ENCODE peak calls at places on chromosome 16, in seven cellular contexts. One of them, this sample, is unnamed. For H3K9me3, the result is how much of the 10 kb centered on the place peaks cover.

GRCh38 chr16:84158455-84158854 is 13.3 kb downstream of the DNAAF1 start:
- DNase-seq in cardiac muscle cell: no peak
- DNase-seq in fibroblast of lung: no peak
- DNase-seq in kidney: no peak
- DNase-seq in ovary: no peak
- DNase-seq in MM.1S: no peak
- DNase-seq in heart right ventricle: no peak
- DNase-seq in this sample: no peak

GRCh38 chr16:16007743-16008111 is 58.3 kb downstream of the ABCC1 start:
- DNase-seq in fibroblast of lung: no peak
- DNase-seq in kidney: no peak
- DNase-seq in heart right ventricle: no peak
- DNase-seq in ovary: no peak
- DNase-seq in cardiac muscle cell: no peak
- DNase-seq in MM.1S: peak
- DNase-seq in this sample: no peak

GRCh38 chr16:77271532-77272426 is 72.6 kb downstream of the SYCE1L start:
- DNase-seq in cardiac muscle cell: no peak
- DNase-seq in MM.1S: no peak
- DNase-seq in kidney: no peak
- DNase-seq in fibroblast of lung: no peak
- DNase-seq in ovary: no peak
- DNase-seq in heart right ventricle: no peak
- DNase-seq in this sample: no peak

GRCh38 chr16:57892041-57892440 is 78.9 kb downstream of the CNGB1 start:
- DNase-seq in cardiac muscle cell: peak
- DNase-seq in kidney: no peak
- DNase-seq in fibroblast of lung: peak
- DNase-seq in MM.1S: no peak
- DNase-seq in ovary: no peak
- DNase-seq in heart right ventricle: no peak
- DNase-seq in this sample: no peak

GRCh38 chr16:27315333-27316037 is 1.7 kb downstream of the IL4R start:
- DNase-seq in kidney: peak
- DNase-seq in cardiac muscle cell: peak
- DNase-seq in heart right ventricle: peak
- DNase-seq in ovary: no peak
- DNase-seq in MM.1S: no peak
- DNase-seq in fibroblast of lung: peak
- DNase-seq in this sample: peak

GRCh38 chr16:83458612-83459011 is 349.2 kb upstream of the HSBP1 start:
- DNase-seq in cardiac muscle cell: peak
- DNase-seq in kidney: no peak
- DNase-seq in ovary: no peak
- DNase-seq in MM.1S: peak
- DNase-seq in heart right ventricle: no peak
- DNase-seq in fibroblast of lung: peak
- DNase-seq in this sample: no peak

GRCh38 chr16:28163699-28164584 is 47.8 kb downstream of the XPO6 start:
- DNase-seq in fibroblast of lung: peak
- DNase-seq in MM.1S: no peak
- DNase-seq in kidney: no peak
- DNase-seq in cardiac muscle cell: peak
- DNase-seq in heart right ventricle: no peak
- DNase-seq in ovary: no peak
- DNase-seq in this sample: no peak

GRCh38 chr16:79605999-79606398 is 5.5 kb upstream of the MAF start:
- DNase-seq in ovary: no peak
- DNase-seq in heart right ventricle: no peak
- DNase-seq in cardiac muscle cell: peak
- DNase-seq in fibroblast of lung: peak
- DNase-seq in kidney: no peak
- DNase-seq in MM.1S: peak
- DNase-seq in this sample: no peak

GRCh38 chr16:56889206-56889605 is 24.2 kb downstream of the SLC12A3 start:
- DNase-seq in cardiac muscle cell: no peak
- DNase-seq in ovary: no peak
- DNase-seq in MM.1S: no peak
- DNase-seq in fibroblast of lung: no peak
- DNase-seq in heart right ventricle: no peak
- DNase-seq in kidney: no peak
- DNase-seq in this sample: no peak

GRCh38 chr16:72291531-72291981 is 119.6 kb upstream of the PMFBP1 start:
- DNase-seq in kidney: no peak
- DNase-seq in cardiac muscle cell: peak
- DNase-seq in ovary: no peak
- DNase-seq in MM.1S: no peak
- DNase-seq in heart right ventricle: no peak
- DNase-seq in fibroblast of lung: peak
- DNase-seq in this sample: no peak

GRCh38 chr16:592518-593306 is 2.8 kb downstream of the RAB40C start:
- DNase-seq in cardiac muscle cell: peak
- DNase-seq in heart right ventricle: no peak
- DNase-seq in ovary: no peak
- DNase-seq in fibroblast of lung: no peak
- DNase-seq in kidney: peak
- DNase-seq in MM.1S: no peak
- DNase-seq in this sample: peak

GRCh38 chr16:69924777-69925191 is 26.4 kb upstream of the CLEC18A start:
- DNase-seq in heart right ventricle: peak
- DNase-seq in kidney: peak
- DNase-seq in cardiac muscle cell: peak
- DNase-seq in ovary: peak
- DNase-seq in MM.1S: no peak
- DNase-seq in fibroblast of lung: peak
- DNase-seq in this sample: peak

GRCh38 chr16:89581045-89581695 is 5.6 kb downstream of the CPNE7 start:
- DNase-seq in cardiac muscle cell: peak
- DNase-seq in heart right ventricle: no peak
- DNase-seq in kidney: peak
- DNase-seq in ovary: no peak
- DNase-seq in fibroblast of lung: peak
- DNase-seq in MM.1S: no peak
- DNase-seq in this sample: no peak

GRCh38 chr16:85612191-85612800 is 826 bp upstream of the GSE1 start:
- DNase-seq in cardiac muscle cell: peak
- DNase-seq in fibroblast of lung: peak
- DNase-seq in MM.1S: no peak
- DNase-seq in kidney: peak
- DNase-seq in ovary: peak
- DNase-seq in heart right ventricle: peak
- DNase-seq in this sample: peak

GRCh38 chr16:73232555-73233422 is 184.9 kb upstream of the ZFHX3 start:
- DNase-seq in cardiac muscle cell: peak
- DNase-seq in heart right ventricle: peak
- DNase-seq in fibroblast of lung: peak
- DNase-seq in ovary: peak
- DNase-seq in kidney: no peak
- DNase-seq in MM.1S: no peak
- DNase-seq in this sample: peak

GRCh38 chr16:50523710-50524109 is 24.5 kb upstream of the NKD1 start:
- DNase-seq in fibroblast of lung: no peak
- DNase-seq in heart right ventricle: no peak
- DNase-seq in MM.1S: no peak
- DNase-seq in ovary: no peak
- DNase-seq in cardiac muscle cell: no peak
- DNase-seq in kidney: no peak
- DNase-seq in this sample: no peak

GRCh38 chr16:21647562-21648164 is 4.7 kb downstream of the IGSF6 start:
- DNase-seq in ovary: no peak
- DNase-seq in heart right ventricle: no peak
- DNase-seq in fibroblast of lung: no peak
- DNase-seq in cardiac muscle cell: no peak
- DNase-seq in MM.1S: no peak
- DNase-seq in kidney: no peak
- DNase-seq in this sample: no peak

GRCh38 chr16:21645261-21645721 is 7.1 kb downstream of the IGSF6 start:
- DNase-seq in fibroblast of lung: no peak
- DNase-seq in MM.1S: peak
- DNase-seq in kidney: no peak
- DNase-seq in ovary: no peak
- DNase-seq in heart right ventricle: no peak
- DNase-seq in cardiac muscle cell: peak
- DNase-seq in this sample: no peak

GRCh38 chr16:21644674-21645073 is 7.7 kb downstream of the IGSF6 start:
- DNase-seq in cardiac muscle cell: no peak
- DNase-seq in ovary: no peak
- DNase-seq in MM.1S: no peak
- DNase-seq in kidney: no peak
- DNase-seq in fibroblast of lung: no peak
- DNase-seq in heart right ventricle: no peak
- DNase-seq in this sample: no peak

GRCh38 chr16:21646721-21647561 is 5.5 kb downstream of the IGSF6 start:
- DNase-seq in cardiac muscle cell: no peak
- DNase-seq in kidney: no peak
- DNase-seq in fibroblast of lung: no peak
- DNase-seq in MM.1S: no peak
- DNase-seq in ovary: no peak
- DNase-seq in heart right ventricle: no peak
- DNase-seq in this sample: no peak

GRCh38 chr16:21646091-21646490 is 6.3 kb downstream of the IGSF6 start:
- DNase-seq in kidney: no peak
- DNase-seq in MM.1S: no peak
- DNase-seq in fibroblast of lung: no peak
- DNase-seq in cardiac muscle cell: peak
- DNase-seq in ovary: no peak
- DNase-seq in heart right ventricle: no peak
- DNase-seq in this sample: no peak
- H3K27ac ChIP-seq in kidney: no peak
- H3K27ac ChIP-seq in MM.1S: no peak
- H3K27ac ChIP-seq in fibroblast of lung: peak
- H3K27ac ChIP-seq in cardiac muscle cell: no peak
- H3K27ac ChIP-seq in ovary: peak
- H3K27ac ChIP-seq in heart right ventricle: peak
- H3K27ac ChIP-seq in this sample: peak

GRCh38 chr16:2834968-2835367 is 4.9 kb downstream of the ZG16B start:
- DNase-seq in fibroblast of lung: no peak
- DNase-seq in heart right ventricle: no peak
- DNase-seq in kidney: no peak
- DNase-seq in cardiac muscle cell: no peak
- DNase-seq in ovary: no peak
- DNase-seq in MM.1S: no peak
- DNase-seq in this sample: no peak
- H3K9me3 ChIP-seq in fibroblast of lung: under half
- H3K9me3 ChIP-seq in heart right ventricle: under half
- H3K9me3 ChIP-seq in kidney: under half
- H3K9me3 ChIP-seq in cardiac muscle cell: under half
- H3K9me3 ChIP-seq in ovary: under half
- H3K9me3 ChIP-seq in MM.1S: under half
- H3K9me3 ChIP-seq in this sample: under half

DNA sequence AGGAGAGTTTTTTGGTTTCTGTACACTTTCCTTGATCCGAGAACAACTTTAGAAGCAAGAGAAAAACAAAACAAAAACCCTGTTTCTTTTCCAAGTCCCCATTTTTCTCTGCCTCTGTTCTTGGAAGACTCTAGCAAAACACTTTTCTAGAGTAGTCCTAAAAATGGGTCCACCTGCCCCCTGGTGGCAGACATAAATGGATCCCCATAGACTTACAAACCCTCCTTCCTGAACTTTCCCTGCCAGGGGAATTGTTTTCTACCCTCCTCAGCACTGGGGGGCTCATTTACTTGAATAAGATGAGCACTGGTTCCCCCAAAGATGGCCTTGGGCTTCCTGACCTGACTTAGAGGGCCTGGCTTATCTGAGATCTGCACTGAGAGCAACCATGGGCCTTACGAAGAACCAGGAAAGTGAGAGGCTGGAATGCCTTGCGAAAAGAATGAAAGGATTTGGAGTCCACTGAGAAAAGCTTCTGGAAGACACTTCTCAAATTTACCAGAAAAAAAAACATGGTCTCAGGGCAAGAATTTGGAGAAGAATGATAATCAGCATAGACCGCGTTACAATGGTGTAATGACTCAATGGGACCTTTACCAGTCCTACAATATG is 48.0 kb upstream of the CDYL2 start:
- DNase-seq in fibroblast of lung: peak
- DNase-seq in MM.1S: peak
- DNase-seq in ovary: no peak
- DNase-seq in cardiac muscle cell: peak
- DNase-seq in heart right ventricle: no peak
- DNase-seq in kidney: no peak
- DNase-seq in this sample: no peak
- H3K27ac ChIP-seq in fibroblast of lung: no peak
- H3K27ac ChIP-seq in MM.1S: no peak
- H3K27ac ChIP-seq in ovary: no peak
- H3K27ac ChIP-seq in cardiac muscle cell: no peak
- H3K27ac ChIP-seq in heart right ventricle: no peak
- H3K27ac ChIP-seq in kidney: no peak
- H3K27ac ChIP-seq in this sample: no peak

DNA sequence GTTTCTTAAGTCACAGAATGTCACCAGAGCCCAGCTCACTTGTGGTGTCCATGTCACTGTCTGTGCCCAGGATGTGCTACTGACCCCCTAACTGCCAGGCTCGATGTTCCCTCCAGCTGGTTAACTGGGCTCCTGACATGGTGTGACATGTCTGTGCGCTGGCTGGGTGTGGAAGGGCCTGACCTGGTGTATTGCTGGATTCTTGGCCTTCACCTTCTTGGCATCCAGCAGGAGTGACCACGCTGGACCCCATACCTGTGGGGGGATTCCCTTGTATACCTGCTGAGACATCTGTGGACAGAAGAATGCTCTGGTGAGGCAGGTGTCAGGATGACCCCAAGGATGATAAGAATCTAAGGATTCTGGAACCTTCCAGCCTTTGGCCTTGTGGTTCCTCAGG is 1690.1 kb downstream of the TP53TG3F start:
- DNase-seq in kidney: no peak
- DNase-seq in MM.1S: no peak
- DNase-seq in fibroblast of lung: no peak
- DNase-seq in heart right ventricle: no peak
- DNase-seq in cardiac muscle cell: no peak
- DNase-seq in ovary: no peak
- DNase-seq in this sample: no peak
- H3K9me3 ChIP-seq in kidney: under half
- H3K9me3 ChIP-seq in MM.1S: under half
- H3K9me3 ChIP-seq in fibroblast of lung: under half
- H3K9me3 ChIP-seq in heart right ventricle: under half
- H3K9me3 ChIP-seq in cardiac muscle cell: under half
- H3K9me3 ChIP-seq in ovary: under half
- H3K9me3 ChIP-seq in this sample: under half